ENCODE peak calls at places on chromosomes 7 and 10, in seven cellular contexts. One of them, this sample, is unnamed.

GRCh38 chr10:128064615-128065580 is 61.3 kb downstream of the MKI67 start:
- DNase-seq in activated CD4-positive, alpha-beta T cell treated with anti-CD3 and anti-CD28 coated beads, Interleukin-2, amount 50 U/mL, for 1 hour: peak
- DNase-seq in stimulated activated CD4-positive, alpha-beta T cell treated with anti-CD3 and anti-CD28 coated beads, Interleukin-4, amount 100 ng/mL, for 1 hour: peak
- DNase-seq in mucosa of gallbladder: peak
- DNase-seq in AG04450: no peak
- DNase-seq in NCI-H1092: no peak
- DNase-seq in Right ventricle myocardium inferior: peak
- DNase-seq in this sample: peak

GRCh38 chr7:157555308-157555707 is 218.5 kb downstream of the DNAJB6 start:
- DNase-seq in activated CD4-positive, alpha-beta T cell treated with anti-CD3 and anti-CD28 coated beads, Interleukin-2, amount 50 U/mL, for 1 hour: no peak
- DNase-seq in stimulated activated CD4-positive, alpha-beta T cell treated with anti-CD3 and anti-CD28 coated beads, Interleukin-4, amount 100 ng/mL, for 1 hour: no peak
- DNase-seq in mucosa of gallbladder: peak
- DNase-seq in AG04450: no peak
- DNase-seq in NCI-H1092: no peak
- DNase-seq in Right ventricle myocardium inferior: no peak
- DNase-seq in this sample: peak

GRCh38 chr10:34280599-34281374 is 534.3 kb downstream of the PARD3 start:
- DNase-seq in activated CD4-positive, alpha-beta T cell treated with anti-CD3 and anti-CD28 coated beads, Interleukin-2, amount 50 U/mL, for 1 hour: no peak
- DNase-seq in stimulated activated CD4-positive, alpha-beta T cell treated with anti-CD3 and anti-CD28 coated beads, Interleukin-4, amount 100 ng/mL, for 1 hour: no peak
- DNase-seq in mucosa of gallbladder: peak
- DNase-seq in AG04450: peak
- DNase-seq in NCI-H1092: no peak
- DNase-seq in Right ventricle myocardium inferior: no peak
- DNase-seq in this sample: no peak

GRCh38 chr7:51647486-51647885 is 330.9 kb upstream of the COBL start:
- DNase-seq in activated CD4-positive, alpha-beta T cell treated with anti-CD3 and anti-CD28 coated beads, Interleukin-2, amount 50 U/mL, for 1 hour: no peak
- DNase-seq in stimulated activated CD4-positive, alpha-beta T cell treated with anti-CD3 and anti-CD28 coated beads, Interleukin-4, amount 100 ng/mL, for 1 hour: no peak
- DNase-seq in mucosa of gallbladder: no peak
- DNase-seq in AG04450: no peak
- DNase-seq in NCI-H1092: no peak
- DNase-seq in Right ventricle myocardium inferior: no peak
- DNase-seq in this sample: no peak

GRCh38 chr10:23035569-23035968 is 59.8 kb upstream of the MSRB2 start:
- DNase-seq in activated CD4-positive, alpha-beta T cell treated with anti-CD3 and anti-CD28 coated beads, Interleukin-2, amount 50 U/mL, for 1 hour: no peak
- DNase-seq in stimulated activated CD4-positive, alpha-beta T cell treated with anti-CD3 and anti-CD28 coated beads, Interleukin-4, amount 100 ng/mL, for 1 hour: no peak
- DNase-seq in mucosa of gallbladder: no peak
- DNase-seq in AG04450: no peak
- DNase-seq in NCI-H1092: no peak
- DNase-seq in Right ventricle myocardium inferior: no peak
- DNase-seq in this sample: no peak

GRCh38 chr10:78843495-78843894 is 225.3 kb upstream of the ZMIZ1 start:
- DNase-seq in activated CD4-positive, alpha-beta T cell treated with anti-CD3 and anti-CD28 coated beads, Interleukin-2, amount 50 U/mL, for 1 hour: no peak
- DNase-seq in stimulated activated CD4-positive, alpha-beta T cell treated with anti-CD3 and anti-CD28 coated beads, Interleukin-4, amount 100 ng/mL, for 1 hour: no peak
- DNase-seq in mucosa of gallbladder: no peak
- DNase-seq in AG04450: no peak
- DNase-seq in NCI-H1092: no peak
- DNase-seq in Right ventricle myocardium inferior: no peak
- DNase-seq in this sample: no peak

GRCh38 chr10:132452216-132452650 is 55.2 kb downstream of the PWWP2B start:
- DNase-seq in activated CD4-positive, alpha-beta T cell treated with anti-CD3 and anti-CD28 coated beads, Interleukin-2, amount 50 U/mL, for 1 hour: no peak
- DNase-seq in stimulated activated CD4-positive, alpha-beta T cell treated with anti-CD3 and anti-CD28 coated beads, Interleukin-4, amount 100 ng/mL, for 1 hour: peak
- DNase-seq in mucosa of gallbladder: no peak
- DNase-seq in AG04450: no peak
- DNase-seq in NCI-H1092: no peak
- DNase-seq in Right ventricle myocardium inferior: no peak
- DNase-seq in this sample: peak

GRCh38 chr10:17865351-17865750 is 56.2 kb downstream of the MRC1 start:
- DNase-seq in activated CD4-positive, alpha-beta T cell treated with anti-CD3 and anti-CD28 coated beads, Interleukin-2, amount 50 U/mL, for 1 hour: no peak
- DNase-seq in stimulated activated CD4-positive, alpha-beta T cell treated with anti-CD3 and anti-CD28 coated beads, Interleukin-4, amount 100 ng/mL, for 1 hour: no peak
- DNase-seq in mucosa of gallbladder: no peak
- DNase-seq in AG04450: no peak
- DNase-seq in NCI-H1092: no peak
- DNase-seq in Right ventricle myocardium inferior: no peak
- DNase-seq in this sample: no peak

GRCh38 chr7:65554-65953 is 126.8 kb upstream of the FAM20C start:
- DNase-seq in activated CD4-positive, alpha-beta T cell treated with anti-CD3 and anti-CD28 coated beads, Interleukin-2, amount 50 U/mL, for 1 hour: no peak
- DNase-seq in stimulated activated CD4-positive, alpha-beta T cell treated with anti-CD3 and anti-CD28 coated beads, Interleukin-4, amount 100 ng/mL, for 1 hour: no peak
- DNase-seq in mucosa of gallbladder: no peak
- DNase-seq in AG04450: no peak
- DNase-seq in NCI-H1092: no peak
- DNase-seq in Right ventricle myocardium inferior: no peak
- DNase-seq in this sample: no peak

GRCh38 chr7:44258865-44259546 is 58.2 kb downstream of the YKT6 start:
- DNase-seq in activated CD4-positive, alpha-beta T cell treated with anti-CD3 and anti-CD28 coated beads, Interleukin-2, amount 50 U/mL, for 1 hour: no peak
- DNase-seq in stimulated activated CD4-positive, alpha-beta T cell treated with anti-CD3 and anti-CD28 coated beads, Interleukin-4, amount 100 ng/mL, for 1 hour: no peak
- DNase-seq in mucosa of gallbladder: no peak
- DNase-seq in AG04450: no peak
- DNase-seq in NCI-H1092: no peak
- DNase-seq in Right ventricle myocardium inferior: no peak
- DNase-seq in this sample: no peak

GRCh38 chr7:107051376-107051775 is 6.9 kb downstream of the PRKAR2B start:
- DNase-seq in activated CD4-positive, alpha-beta T cell treated with anti-CD3 and anti-CD28 coated beads, Interleukin-2, amount 50 U/mL, for 1 hour: no peak
- DNase-seq in stimulated activated CD4-positive, alpha-beta T cell treated with anti-CD3 and anti-CD28 coated beads, Interleukin-4, amount 100 ng/mL, for 1 hour: no peak
- DNase-seq in mucosa of gallbladder: no peak
- DNase-seq in AG04450: no peak
- DNase-seq in NCI-H1092: no peak
- DNase-seq in Right ventricle myocardium inferior: no peak
- DNase-seq in this sample: no peak

GRCh38 chr7:140649566-140650205 is 9.1 kb upstream of the DENND2A start:
- DNase-seq in activated CD4-positive, alpha-beta T cell treated with anti-CD3 and anti-CD28 coated beads, Interleukin-2, amount 50 U/mL, for 1 hour: no peak
- DNase-seq in stimulated activated CD4-positive, alpha-beta T cell treated with anti-CD3 and anti-CD28 coated beads, Interleukin-4, amount 100 ng/mL, for 1 hour: no peak
- DNase-seq in mucosa of gallbladder: no peak
- DNase-seq in AG04450: no peak
- DNase-seq in NCI-H1092: no peak
- DNase-seq in Right ventricle myocardium inferior: no peak
- DNase-seq in this sample: no peak

GRCh38 chr10:119466655-119467054 is 75.9 kb downstream of the RGS10 start:
- DNase-seq in activated CD4-positive, alpha-beta T cell treated with anti-CD3 and anti-CD28 coated beads, Interleukin-2, amount 50 U/mL, for 1 hour: peak
- DNase-seq in stimulated activated CD4-positive, alpha-beta T cell treated with anti-CD3 and anti-CD28 coated beads, Interleukin-4, amount 100 ng/mL, for 1 hour: peak
- DNase-seq in mucosa of gallbladder: no peak
- DNase-seq in AG04450: no peak
- DNase-seq in NCI-H1092: no peak
- DNase-seq in Right ventricle myocardium inferior: no peak
- DNase-seq in this sample: peak

GRCh38 chr10:97279121-97279815 is 13.2 kb downstream of the ARHGAP19 start:
- DNase-seq in activated CD4-positive, alpha-beta T cell treated with anti-CD3 and anti-CD28 coated beads, Interleukin-2, amount 50 U/mL, for 1 hour: no peak
- DNase-seq in stimulated activated CD4-positive, alpha-beta T cell treated with anti-CD3 and anti-CD28 coated beads, Interleukin-4, amount 100 ng/mL, for 1 hour: no peak
- DNase-seq in mucosa of gallbladder: no peak
- DNase-seq in AG04450: no peak
- DNase-seq in NCI-H1092: no peak
- DNase-seq in Right ventricle myocardium inferior: no peak
- DNase-seq in this sample: no peak

GRCh38 chr7:20191044-20191867 is 25.9 kb downstream of the MACC1 start:
- DNase-seq in activated CD4-positive, alpha-beta T cell treated with anti-CD3 and anti-CD28 coated beads, Interleukin-2, amount 50 U/mL, for 1 hour: no peak
- DNase-seq in stimulated activated CD4-positive, alpha-beta T cell treated with anti-CD3 and anti-CD28 coated beads, Interleukin-4, amount 100 ng/mL, for 1 hour: no peak
- DNase-seq in mucosa of gallbladder: no peak
- DNase-seq in AG04450: no peak
- DNase-seq in NCI-H1092: peak
- DNase-seq in Right ventricle myocardium inferior: no peak
- DNase-seq in this sample: peak

GRCh38 chr10:85008493-85009181 is 680.2 kb downstream of the CCSER2 start:
- DNase-seq in activated CD4-positive, alpha-beta T cell treated with anti-CD3 and anti-CD28 coated beads, Interleukin-2, amount 50 U/mL, for 1 hour: no peak
- DNase-seq in stimulated activated CD4-positive, alpha-beta T cell treated with anti-CD3 and anti-CD28 coated beads, Interleukin-4, amount 100 ng/mL, for 1 hour: no peak
- DNase-seq in mucosa of gallbladder: no peak
- DNase-seq in AG04450: no peak
- DNase-seq in NCI-H1092: no peak
- DNase-seq in Right ventricle myocardium inferior: no peak
- DNase-seq in this sample: no peak

GRCh38 chr7:157594306-157594705 is 257.5 kb downstream of the DNAJB6 start:
- DNase-seq in activated CD4-positive, alpha-beta T cell treated with anti-CD3 and anti-CD28 coated beads, Interleukin-2, amount 50 U/mL, for 1 hour: no peak
- DNase-seq in stimulated activated CD4-positive, alpha-beta T cell treated with anti-CD3 and anti-CD28 coated beads, Interleukin-4, amount 100 ng/mL, for 1 hour: no peak
- DNase-seq in mucosa of gallbladder: no peak
- DNase-seq in AG04450: no peak
- DNase-seq in NCI-H1092: no peak
- DNase-seq in Right ventricle myocardium inferior: no peak
- DNase-seq in this sample: peak

GRCh38 chr7:828793-829561 is 3.3 kb upstream of the SUN1 start:
- DNase-seq in activated CD4-positive, alpha-beta T cell treated with anti-CD3 and anti-CD28 coated beads, Interleukin-2, amount 50 U/mL, for 1 hour: no peak
- DNase-seq in stimulated activated CD4-positive, alpha-beta T cell treated with anti-CD3 and anti-CD28 coated beads, Interleukin-4, amount 100 ng/mL, for 1 hour: no peak
- DNase-seq in mucosa of gallbladder: no peak
- DNase-seq in AG04450: no peak
- DNase-seq in NCI-H1092: no peak
- DNase-seq in Right ventricle myocardium inferior: no peak
- DNase-seq in this sample: peak

This sample was measured in kidney.